ENCODE peak calls at places on chromosome 2, in five cellular contexts. O is HT-29; N is IMR-90; E is activated CD4-positive, alpha-beta T cell treated with anti-CD3 and anti-CD28 coated beads, Interleukin-2, amount 50 U/mL, for 24 hours; J is effector memory CD4-positive, alpha-beta T cell. D is an unnamed sample.
A peak's percentile ranks its signal among the peaks of the same experiment; 100 is the strongest.

GRCh38 chr2:226403360-226403759 is 396.3 kb downstream of the IRS1 start:
- DNase-seq in O (no peak), J (no peak), N (peak; percentile 23), E (no peak), D (no peak)

GRCh38 chr2:54597153-54597827 is 126.2 kb upstream of the EML6 start:
- DNase-seq in E (no peak), J (no peak), N (peak; percentile 36), O (no peak), D (peak; percentile 75)

GRCh38 chr2:168896783-168897182 is 4.3 kb upstream of the G6PC2 start:
- DNase-seq in E (no peak), J (no peak), N (no peak), O (no peak), D (no peak)

GRCh38 chr2:56118474-56118873 is 65.3 kb upstream of the CCDC85A start:
- DNase-seq in J (no peak), E (no peak), O (no peak), N (no peak), D (no peak)

GRCh38 chr2:38075436-38076249 is at the start of gene CYP1B1:
- DNase-seq in O (peak; percentile 26), N (no peak), E (no peak), J (no peak), D (no peak)

GRCh38 chr2:18413794-18414396 is 146.6 kb downstream of the RDH14 start:
- DNase-seq in E (no peak), N (peak; percentile 89), J (no peak), O (no peak), D (peak; percentile 92)

GRCh38 chr2:80238692-80239469 is 65.7 kb downstream of the LRRTM1 start:
- DNase-seq in J (no peak), O (peak; percentile 78), E (peak; percentile 1), N (peak; percentile 42), D (peak; percentile 45)

GRCh38 chr2:207332473-207333212 is 166.9 kb upstream of the KLF7 start:
- DNase-seq in N (peak; percentile 30), O (no peak), E (no peak), J (no peak), D (no peak)

GRCh38 chr2:235839226-235839625 is 329.0 kb downstream of the GBX2 start:
- DNase-seq in E (no peak), N (no peak), J (no peak), O (no peak), D (no peak)

GRCh38 chr2:239519081-239519920 is 118.5 kb upstream of the HDAC4 start:
- DNase-seq in E (no peak), J (no peak), O (no peak), N (no peak), D (no peak)

GRCh38 chr2:149020432-149020851 is 18.1 kb upstream of the LYPD6B start:
- DNase-seq in O (no peak), N (no peak), E (no peak), J (no peak), D (no peak)

GRCh38 chr2:204264068-204264693 is 281.1 kb upstream of the PARD3B start:
- DNase-seq in E (no peak), N (no peak), J (no peak), O (no peak), D (no peak)

GRCh38 chr2:20443276-20443920 is 3.5 kb upstream of the RHOB start:
- DNase-seq in J (no peak), N (peak; percentile 57), O (peak; percentile 80), E (no peak), D (peak; percentile 80)

GRCh38 chr2:226575928-226576327 is 223.7 kb downstream of the IRS1 start:
- DNase-seq in J (no peak), N (peak; percentile 57), O (no peak), E (no peak), D (no peak)

GRCh38 chr2:47903781-47904447 is 2.4 kb downstream of the FBXO11 start:
- DNase-seq in J (no peak), O (peak; percentile 13), E (no peak), N (no peak), D (peak; percentile 19)

GRCh38 chr2:199999166-199999565 is 43.8 kb downstream of the MAIP1 start:
- DNase-seq in N (peak; percentile 13), E (no peak), O (no peak), J (no peak), D (no peak)

GRCh38 chr2:54575379-54575888 is 119.3 kb downstream of the SPTBN1 start:
- DNase-seq in O (no peak), J (no peak), E (peak; percentile 37), N (peak; percentile 49), D (peak; percentile 54)

GRCh38 chr2:223586261-223586660 is 15.9 kb downstream of the SCG2 start:
- DNase-seq in E (no peak), O (no peak), J (no peak), N (peak; percentile 88), D (peak; percentile 80)

GRCh38 chr2:173205375-173205774 is 129.7 kb downstream of the MAP3K20 start:
- DNase-seq in E (no peak), N (peak; percentile 28), J (no peak), O (no peak), D (peak; percentile 98)

GRCh38 chr2:238286987-238287386 is 1.4 kb downstream of the PER2 start:
- DNase-seq in N (no peak), J (no peak), E (peak; percentile 12), O (no peak), D (no peak)

GRCh38 chr2:139034064-139034463 is 253.9 kb upstream of the NXPH2 start:
- DNase-seq in O (no peak), E (no peak), J (no peak), N (no peak), D (no peak)

GRCh38 chr2:237629188-237629534 is 1.8 kb downstream of the LRRFIP1 start:
- DNase-seq in E (no peak), O (no peak), J (no peak), N (peak; percentile 41), D (no peak)

GRCh38 chr2:149422337-149422990 is 92.1 kb downstream of the LYPD6 start:
- DNase-seq in J (no peak), O (peak; percentile 1), E (no peak), N (peak; percentile 27), D (peak; percentile 57)

GRCh38 chr2:118913131-118913804 is 28.7 kb upstream of the MARCO start:
- DNase-seq in O (no peak), N (no peak), E (no peak), J (no peak), D (peak; percentile 27)

GRCh38 chr2:34534341-34534740 is 935.2 kb upstream of the FAM98A start:
- DNase-seq in J (no peak), E (no peak), N (no peak), O (no peak), D (no peak)

GRCh38 chr2:178152033-178152432 is 39.8 kb downstream of the RBM45 start:
- DNase-seq in N (peak; percentile 25), O (no peak), E (no peak), J (no peak), D (no peak)

GRCh38 chr2:118853647-118854367 is 6.4 kb upstream of the EN1 start:
- DNase-seq in J (no peak), E (no peak), N (no peak), O (no peak), D (no peak)

GRCh38 chr2:167783266-167784070 is 463.9 kb downstream of the STK39 start:
- DNase-seq in E (no peak), N (peak; percentile 10), J (no peak), O (no peak), D (no peak)

GRCh38 chr2:3839489-3839888 is 136.1 kb downstream of the DCDC2C start:
- DNase-seq in E (no peak), J (no peak), O (no peak), N (no peak), D (no peak)

GRCh38 chr2:9552491-9553178 is 3.0 kb downstream of the ADAM17 start:
- DNase-seq in N (peak; percentile 91), E (peak; percentile 28), O (peak; percentile 33), J (no peak), D (peak; percentile 91)

GRCh38 chr2:219076253-219076652 is 15.5 kb upstream of the IHH start:
- DNase-seq in N (no peak), J (no peak), O (no peak), E (no peak), D (no peak)

GRCh38 chr2:127121776-127122176 is 14.8 kb upstream of the BIN1 start:
- DNase-seq in N (no peak), O (no peak), E (no peak), J (no peak), D (peak; percentile 85)

GRCh38 chr2:44952143-44952805 is 10.8 kb downstream of the SIX3 start:
- DNase-seq in J (no peak), E (no peak), N (peak; percentile 34), O (peak; percentile 61), D (peak; percentile 57)